ENCODE peak calls at places on chromosomes 16 and 17, in seven cellular contexts. K is CD8-positive, alpha-beta T cell; D is skeletal muscle cell; I is mammary epithelial cell; J is NT2/D1; M is GM12865; P is HL-60. W is an unnamed sample.

GRCh38 chr17:38591759-38592241 is 14.0 kb downstream of the SRCIN1 start:
- DNase-seq in K (no peak), D (no peak), I (peak), J (no peak), M (peak), P (peak), W (no peak)

GRCh38 chr16:53893731-53894435 is 189.9 kb downstream of the FTO start:
- DNase-seq in K (no peak), D (peak), I (peak), J (no peak), M (no peak), P (no peak), W (no peak)

GRCh38 chr16:86285938-86286921 is 224.1 kb upstream of the FOXF1 start:
- DNase-seq in K (no peak), D (no peak), I (peak), J (no peak), M (no peak), P (no peak), W (no peak)

GRCh38 chr17:57045868-57046671 is 39.0 kb upstream of the AKAP1 start:
- DNase-seq in K (peak), D (no peak), I (peak), J (no peak), M (peak), P (no peak), W (no peak)

GRCh38 chr17:2151634-2152033 is 96.7 kb downstream of the HIC1 start:
- DNase-seq in K (no peak), D (no peak), I (no peak), J (no peak), M (no peak), P (no peak), W (no peak)

GRCh38 chr17:82351254-82351712 is 7.8 kb upstream of the TEX19 start:
- DNase-seq in K (no peak), D (no peak), I (no peak), J (no peak), M (peak), P (no peak), W (no peak)

GRCh38 chr17:2701161-2701995 is 10.2 kb downstream of the CLUH start:
- DNase-seq in K (no peak), D (no peak), I (no peak), J (no peak), M (no peak), P (no peak), W (no peak)

GRCh38 chr16:844638-845348 is 44.3 kb upstream of the GNG13 start:
- DNase-seq in K (no peak), D (no peak), I (no peak), J (no peak), M (no peak), P (no peak), W (no peak)

GRCh38 chr16:21156767-21157467 is 1.6 kb upstream of the LDAF1 start:
- DNase-seq in K (no peak), D (peak), I (peak), J (peak), M (peak), P (no peak), W (no peak)

GRCh38 chr16:9060225-9060624 is 31.2 kb upstream of the HAPSTR1 start:
- DNase-seq in K (no peak), D (no peak), I (no peak), J (no peak), M (no peak), P (no peak), W (no peak)

GRCh38 chr16:22313141-22313781 is 16.1 kb downstream of the POLR3E start:
- DNase-seq in K (no peak), D (no peak), I (no peak), J (no peak), M (no peak), P (no peak), W (no peak)

GRCh38 chr17:68398731-68399637 is 58.3 kb downstream of the WIPI1 start:
- DNase-seq in K (no peak), D (peak), I (peak), J (peak), M (peak), P (peak), W (peak)

GRCh38 chr16:58198739-58199411 is 969 bp upstream of the CSNK2A2 start:
- DNase-seq in K (no peak), D (no peak), I (no peak), J (no peak), M (no peak), P (no peak), W (no peak)

GRCh38 chr17:76944477-76944876 is 76.3 kb downstream of the MGAT5B start:
- DNase-seq in K (no peak), D (no peak), I (no peak), J (no peak), M (no peak), P (no peak), W (no peak)

GRCh38 chr16:57617604-57618111 is 10.8 kb upstream of the ADGRG1 start:
- DNase-seq in K (no peak), D (no peak), I (no peak), J (no peak), M (no peak), P (no peak), W (no peak)

GRCh38 chr17:73901661-73902415 is 257.6 kb upstream of the SDK2 start:
- DNase-seq in K (no peak), D (no peak), I (peak), J (no peak), M (no peak), P (peak), W (peak)

GRCh38 chr16:57231821-57232350 is 13.2 kb upstream of the ARL2BP start:
- DNase-seq in K (no peak), D (no peak), I (no peak), J (no peak), M (no peak), P (no peak), W (no peak)

GRCh38 chr17:28545787-28546415 is 6.5 kb downstream of the UNC119 start:
- DNase-seq in K (no peak), D (no peak), I (no peak), J (no peak), M (no peak), P (no peak), W (no peak)

GRCh38 chr16:2308089-2308962 is 32.2 kb downstream of the ABCA3 start:
- DNase-seq in K (no peak), D (no peak), I (no peak), J (no peak), M (no peak), P (no peak), W (no peak)

GRCh38 chr17:57615836-57616235 is 129.3 kb downstream of the CCDC182 start:
- DNase-seq in K (no peak), D (no peak), I (no peak), J (no peak), M (no peak), P (no peak), W (no peak)

GRCh38 chr16:23967018-23967417 is 131.2 kb downstream of the PRKCB start:
- DNase-seq in K (no peak), D (no peak), I (no peak), J (no peak), M (no peak), P (no peak), W (no peak)

GRCh38 chr16:68311316-68311620 is 449 bp downstream of the PRMT7 start:
- DNase-seq in K (peak), D (no peak), I (no peak), J (no peak), M (peak), P (no peak), W (no peak)

GRCh38 chr16:10033561-10033960 is 148.7 kb downstream of the GRIN2A start:
- DNase-seq in K (no peak), D (no peak), I (no peak), J (no peak), M (no peak), P (no peak), W (no peak)

GRCh38 chr17:41492351-41492750 is 2.6 kb upstream of the KRT36 start:
- DNase-seq in K (no peak), D (peak), I (no peak), J (no peak), M (no peak), P (no peak), W (no peak)

GRCh38 chr16:55834044-55834443 is 1.1 kb upstream of the CES1 start:
- DNase-seq in K (no peak), D (no peak), I (no peak), J (no peak), M (peak), P (no peak), W (no peak)

GRCh38 chr16:55832425-55832787 is 490 bp downstream of the CES1 start:
- DNase-seq in K (no peak), D (no peak), I (no peak), J (no peak), M (no peak), P (no peak), W (no peak)

GRCh38 chr16:55835578-55835977 is 2.7 kb upstream of the CES1 start:
- DNase-seq in K (no peak), D (no peak), I (no peak), J (no peak), M (no peak), P (peak), W (peak)

GRCh38 chr16:55830658-55831294 is 2.1 kb downstream of the CES1 start:
- DNase-seq in K (no peak), D (no peak), I (no peak), J (no peak), M (no peak), P (no peak), W (no peak)

DNA sequence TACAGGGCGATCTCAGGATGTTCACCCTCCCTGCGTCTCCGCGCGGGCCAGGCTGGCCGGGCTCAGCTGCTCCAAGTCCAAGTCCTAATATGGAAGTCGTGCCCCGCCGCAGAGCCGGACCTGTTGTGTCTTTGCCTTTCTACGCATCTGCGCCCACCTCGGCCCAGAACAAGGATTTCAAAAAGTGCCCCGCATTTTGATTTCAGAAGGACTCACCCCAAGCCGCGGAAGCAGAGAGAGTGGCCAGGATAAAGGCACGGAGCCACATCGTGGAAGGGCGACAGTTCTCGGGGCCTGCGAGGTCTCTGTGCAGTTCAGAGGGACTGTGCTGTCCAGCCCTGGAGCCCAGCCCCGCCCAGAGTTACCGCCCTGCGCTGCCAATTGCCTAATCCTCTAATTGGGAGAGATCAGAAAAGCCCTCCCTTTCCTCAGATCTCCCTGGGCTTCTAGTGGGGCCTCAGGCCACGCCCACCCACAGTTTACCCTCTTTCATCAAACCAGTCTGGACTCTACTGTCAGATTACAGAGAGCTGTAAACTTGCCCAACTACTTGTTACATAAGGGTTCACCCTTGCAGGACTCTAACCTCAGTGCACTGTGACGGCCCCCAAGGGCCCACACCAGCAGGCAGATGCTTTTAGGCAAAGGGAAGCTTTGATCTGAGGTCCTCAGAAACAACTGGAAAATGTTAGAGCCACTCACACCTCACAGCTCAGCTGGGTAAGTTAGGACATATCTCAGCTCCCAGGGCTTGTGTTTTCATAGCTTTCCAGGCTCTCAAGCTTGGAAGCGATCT is at the start of gene CES1:
- DNase-seq in K (no peak), D (no peak), I (no peak), J (no peak), M (no peak), P (peak), W (peak)
- H3K4me3 ChIP-seq in K (no peak), D (no peak), I (no peak), J (no peak), M (no peak), P (peak), W (peak)

GRCh38 chr17:48647964-48648245 is 21.7 kb upstream of the HOXB9 start:
- DNase-seq in K (no peak), D (no peak), I (no peak), J (no peak), M (no peak), P (no peak), W (no peak)
- H3K4me3 ChIP-seq in K (peak), D (no peak), I (no peak), J (peak), M (peak), P (no peak), W (no peak)

GRCh38 chr17:17836250-17836817 is 452 bp downstream of the SREBF1 start:
- DNase-seq in K (peak), D (peak), I (peak), J (no peak), M (peak), P (peak), W (peak)

GRCh38 chr17:17835415-17836249 is 1.2 kb downstream of the SREBF1 start:
- DNase-seq in K (no peak), D (no peak), I (no peak), J (no peak), M (no peak), P (no peak), W (no peak)

GRCh38 chr17:17833664-17834357 is 3.0 kb downstream of the SREBF1 start:
- DNase-seq in K (no peak), D (no peak), I (no peak), J (no peak), M (no peak), P (no peak), W (no peak)

GRCh38 chr17:17836818-17837379 is at the start of gene SREBF1:
- DNase-seq in K (peak), D (no peak), I (no peak), J (no peak), M (peak), P (no peak), W (no peak)

DNA sequence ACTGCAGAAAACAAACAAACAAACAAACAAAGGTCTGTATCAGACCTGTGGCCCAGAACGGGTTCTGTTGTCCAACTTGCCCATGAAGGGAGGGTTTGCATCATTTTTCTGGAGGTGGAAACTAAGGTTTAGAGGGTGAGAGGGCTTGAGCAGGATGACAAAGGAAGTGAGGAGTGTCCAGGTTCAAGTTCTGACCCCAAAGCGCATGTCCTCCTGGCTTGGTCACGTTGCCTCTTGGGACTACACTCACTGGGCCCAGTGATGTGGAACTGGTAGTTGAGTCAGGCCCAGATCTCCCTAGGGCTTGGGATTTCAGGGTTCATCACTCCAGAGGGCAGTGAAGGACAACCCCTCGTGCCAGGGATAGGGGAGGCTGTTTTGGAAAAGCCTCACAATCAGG is 1.8 kb downstream of the SREBF1 start:
- DNase-seq in K (no peak), D (no peak), I (no peak), J (no peak), M (no peak), P (no peak), W (no peak)
- H3K4me3 ChIP-seq in K (peak), D (peak), I (peak), J (no peak), M (peak), P (no peak), W (peak)

GRCh38 chr16:30024451-30024850 is 1.5 kb downstream of the C16orf92 start:
- DNase-seq in K (no peak), D (no peak), I (no peak), J (no peak), M (no peak), P (no peak), W (no peak)

GRCh38 chr16:30025574-30025973 is 2.6 kb downstream of the C16orf92 start:
- DNase-seq in K (no peak), D (no peak), I (no peak), J (no peak), M (no peak), P (no peak), W (no peak)

GRCh38 chr16:30023586-30023985 is 588 bp downstream of the C16orf92 start:
- DNase-seq in K (no peak), D (no peak), I (no peak), J (no peak), M (no peak), P (no peak), W (no peak)

GRCh38 chr16:30025156-30025555 is 2.2 kb downstream of the C16orf92 start:
- DNase-seq in K (no peak), D (no peak), I (no peak), J (no peak), M (no peak), P (no peak), W (no peak)

DNA sequence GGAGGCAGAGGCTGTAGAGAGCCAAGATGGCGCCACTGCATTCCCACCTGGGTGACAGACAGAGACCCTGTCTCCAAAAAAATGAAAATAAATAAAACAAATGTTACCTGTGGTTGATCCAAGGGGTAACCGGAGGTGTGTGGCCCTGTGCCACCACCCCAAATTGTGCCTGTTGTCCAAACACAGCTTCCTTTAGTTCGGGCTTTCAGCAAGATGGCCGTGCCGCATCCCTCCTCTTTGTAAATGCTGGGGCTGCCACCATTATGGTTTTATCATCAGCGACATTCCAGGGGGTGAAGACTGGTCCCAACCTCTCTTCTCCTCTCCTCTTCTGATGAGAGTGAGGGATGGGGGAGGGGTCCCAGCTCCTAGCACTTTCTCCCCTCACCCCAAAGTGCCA is at the start of gene C16orf92:
- DNase-seq in K (no peak), D (no peak), I (no peak), J (no peak), M (no peak), P (no peak), W (no peak)
- H3K4me3 ChIP-seq in K (no peak), D (no peak), I (no peak), J (no peak), M (no peak), P (no peak), W (no peak)

DNA sequence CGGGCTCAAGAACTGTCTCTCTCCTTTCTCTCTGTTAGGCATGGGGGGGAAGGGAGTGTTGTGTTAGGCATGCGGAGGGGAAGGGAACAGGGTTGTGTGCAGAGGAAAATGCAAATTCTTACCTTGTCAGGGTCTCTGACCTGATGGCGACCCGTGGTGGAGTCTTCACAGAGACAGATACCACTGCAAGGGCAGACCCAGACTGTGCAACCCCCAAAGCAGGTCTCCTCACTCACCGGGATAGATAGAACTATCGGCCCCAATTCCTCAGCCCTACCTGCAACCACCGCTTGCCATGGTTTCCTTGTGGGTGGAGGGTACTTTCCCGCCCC is 9.6 kb upstream of the MPP2 start:
- DNase-seq in K (no peak), D (no peak), I (no peak), J (no peak), M (peak), P (no peak), W (no peak)
- H3K4me3 ChIP-seq in K (peak), D (no peak), I (no peak), J (no peak), M (peak), P (no peak), W (peak)

DNA sequence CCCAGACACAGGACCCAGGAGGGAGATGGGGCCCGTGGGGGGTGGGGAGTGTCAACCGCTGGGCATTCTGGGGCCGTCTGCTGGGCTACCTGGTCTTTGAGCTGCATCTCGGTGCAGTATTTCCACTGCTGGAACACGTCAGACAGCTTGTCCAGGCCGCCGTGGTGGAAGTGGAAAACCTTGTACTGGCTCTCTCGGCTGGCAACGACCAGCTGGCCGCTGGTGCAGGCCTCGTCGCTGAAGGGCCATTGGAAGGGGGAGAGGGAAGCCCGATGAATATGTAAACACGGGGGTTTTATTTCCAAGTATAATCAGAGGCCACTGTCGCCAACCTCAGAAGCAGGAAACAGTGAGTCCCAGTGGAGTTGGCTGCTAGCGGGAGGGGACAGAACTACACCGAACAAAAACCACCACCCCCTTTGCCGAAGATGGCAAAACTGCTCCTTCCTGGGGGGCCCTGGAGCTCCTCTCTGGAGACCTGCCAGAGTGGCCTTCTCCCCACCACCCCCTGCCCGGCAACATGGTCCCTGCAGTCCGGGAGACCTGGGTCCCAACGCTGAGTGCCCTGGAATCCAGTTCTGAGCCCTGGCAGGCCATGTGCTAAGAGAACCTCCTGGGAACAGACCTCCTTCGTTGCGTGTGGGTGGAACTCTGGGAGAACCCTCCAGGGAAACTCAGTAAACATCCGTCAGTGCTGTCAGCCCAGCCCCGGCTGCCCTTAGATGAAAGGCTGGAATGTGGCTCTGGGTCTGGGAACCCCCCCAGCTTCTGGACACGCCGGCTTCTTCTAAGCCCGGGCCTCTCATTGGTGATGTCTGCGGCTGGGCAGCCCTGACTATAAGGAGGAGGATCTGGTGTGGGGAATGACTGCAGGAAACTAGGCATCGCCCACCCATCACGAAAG is 84.1 kb downstream of the TBC1D16 start:
- DNase-seq in K (no peak), D (peak), I (no peak), J (peak), M (no peak), P (no peak), W (peak)
- H3K4me3 ChIP-seq in K (no peak), D (no peak), I (no peak), J (peak), M (no peak), P (no peak), W (peak)

DNA sequence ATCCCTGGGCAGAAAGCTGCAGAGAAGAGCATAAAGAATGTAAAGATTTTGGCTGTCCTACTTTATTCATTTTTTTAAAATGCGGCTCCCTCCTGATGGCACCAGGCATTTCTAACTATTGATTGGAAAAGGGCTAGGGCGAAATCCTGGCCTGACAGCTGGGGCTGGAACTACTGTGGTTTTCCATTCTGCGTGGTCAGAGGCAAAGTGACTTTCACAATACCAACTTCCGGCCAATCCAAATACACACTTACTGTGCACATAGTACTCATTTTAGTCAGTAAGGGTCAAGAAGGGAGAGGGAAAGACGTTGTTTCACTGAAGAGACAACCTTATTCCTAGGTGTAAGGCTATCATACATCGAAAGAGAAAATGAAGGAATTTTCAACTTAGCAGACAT is 113.8 kb upstream of the PMFBP1 start:
- DNase-seq in K (no peak), D (no peak), I (no peak), J (no peak), M (no peak), P (no peak), W (no peak)
- H3K4me3 ChIP-seq in K (no peak), D (no peak), I (no peak), J (no peak), M (no peak), P (no peak), W (no peak)